ENCODE peak calls at places on chromosomes 1 and 21, in eight cellular contexts. U, V, Y, K, A, R, C and J are unnamed samples.
A peak's percentile ranks its signal among the peaks of the same experiment; 100 is the strongest.

GRCh38 chr1:201450721-201451291 is 18.2 kb downstream of the PHLDA3 start:
- DNase-seq in U (no peak), V (peak; percentile 20), Y (peak; percentile 100), K (peak; percentile 20), A (peak; percentile 82), R (peak; percentile 29), C (peak; percentile 80), J (peak; percentile 93)

GRCh38 chr1:99180915-99181314 is 83.4 kb upstream of the PLPPR4 start:
- DNase-seq in U (no peak), V (no peak), Y (no peak), K (no peak), A (no peak), R (no peak), C (no peak), J (no peak)

GRCh38 chr1:11701551-11701961 is 10.0 kb downstream of the DRAXIN start:
- DNase-seq in U (no peak), V (no peak), Y (no peak), K (no peak), A (no peak), R (no peak), C (no peak), J (no peak)

GRCh38 chr1:102628008-102628736 is 480.1 kb downstream of the COL11A1 start:
- DNase-seq in U (no peak), V (no peak), Y (peak; percentile 11), K (no peak), A (no peak), R (no peak), C (no peak), J (no peak)

GRCh38 chr1:50974618-50974935 is 4.5 kb downstream of the CDKN2C start:
- DNase-seq in U (no peak), V (no peak), Y (no peak), K (no peak), A (no peak), R (no peak), C (no peak), J (no peak)

GRCh38 chr1:111463029-111463683 is 10.6 kb upstream of the C1orf162 start:
- DNase-seq in U (no peak), V (no peak), Y (peak; percentile 85), K (peak; percentile 44), A (no peak), R (no peak), C (no peak), J (peak; percentile 36)

GRCh38 chr1:24154215-24154614 is 11.3 kb upstream of the IL22RA1 start:
- DNase-seq in U (no peak), V (no peak), Y (no peak), K (peak; percentile 22), A (no peak), R (no peak), C (no peak), J (no peak)

GRCh38 chr1:94258873-94259331 is 21.5 kb upstream of the ARHGAP29 start:
- DNase-seq in U (peak; percentile 56), V (no peak), Y (peak; percentile 74), K (peak; percentile 87), A (no peak), R (no peak), C (peak; percentile 22), J (peak; percentile 96)

GRCh38 chr1:77614037-77614436 is 68.4 kb downstream of the ZZZ3 start:
- DNase-seq in U (no peak), V (no peak), Y (no peak), K (no peak), A (no peak), R (no peak), C (no peak), J (no peak)

DNA sequence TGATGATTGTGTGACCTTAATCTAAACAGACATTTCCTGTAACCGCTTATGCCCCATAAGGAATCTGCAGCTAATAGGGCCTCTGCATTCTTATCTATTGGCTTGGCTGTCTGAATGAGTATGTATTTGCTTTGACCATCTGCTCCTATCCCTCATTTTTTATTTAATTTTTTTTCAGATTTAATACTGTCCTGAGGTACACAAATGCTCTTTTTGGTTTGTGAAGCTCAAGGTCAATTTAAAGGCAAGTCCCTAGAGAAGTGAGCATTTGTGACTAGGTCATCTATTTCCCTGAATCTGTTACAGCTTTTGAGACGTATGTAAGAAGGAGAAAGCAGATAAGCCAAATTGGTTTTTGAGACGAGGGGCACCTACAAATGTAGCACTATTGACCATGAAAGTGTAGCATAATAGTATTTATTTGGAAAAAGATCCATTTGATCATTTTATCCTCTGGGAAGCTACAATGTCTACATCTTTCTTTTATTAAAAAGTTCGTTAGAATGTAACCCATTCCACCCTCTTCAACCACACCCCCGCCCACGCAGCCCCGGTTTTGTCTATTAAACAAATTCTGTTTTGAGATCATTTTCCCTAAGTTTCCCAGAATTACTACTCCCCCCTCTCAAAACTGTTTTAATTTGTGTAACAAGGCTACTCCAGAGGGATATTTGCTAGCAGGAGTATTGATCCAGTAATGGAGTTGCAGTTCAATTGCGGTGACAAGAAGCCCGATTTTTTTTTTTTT is 69.3 kb upstream of the HSPA13 start:
- DNase-seq in U (no peak), V (no peak), Y (peak; percentile 61), K (no peak), A (no peak), R (no peak), C (no peak), J (no peak)
- H3K4me3 ChIP-seq in U (no peak overlapping the region), V (no peak overlapping the region), Y (no peak overlapping the region), K (no peak overlapping the region), A (no peak overlapping the region), R (no peak overlapping the region), C (no peak overlapping the region), J (no peak overlapping the region)

GRCh38 chr1:110135268-110136065 is 14.8 kb upstream of the SLC6A17 start:
- DNase-seq in U (no peak), V (no peak), Y (peak; percentile 4), K (no peak), A (no peak), R (no peak), C (no peak), J (no peak)
- H3K4me3 ChIP-seq in U (no peak overlapping the region), V (no peak overlapping the region), Y (no peak overlapping the region), K (no peak overlapping the region), A (no peak overlapping the region), R (no peak overlapping the region), C (no peak overlapping the region), J (no peak overlapping the region)

DNA sequence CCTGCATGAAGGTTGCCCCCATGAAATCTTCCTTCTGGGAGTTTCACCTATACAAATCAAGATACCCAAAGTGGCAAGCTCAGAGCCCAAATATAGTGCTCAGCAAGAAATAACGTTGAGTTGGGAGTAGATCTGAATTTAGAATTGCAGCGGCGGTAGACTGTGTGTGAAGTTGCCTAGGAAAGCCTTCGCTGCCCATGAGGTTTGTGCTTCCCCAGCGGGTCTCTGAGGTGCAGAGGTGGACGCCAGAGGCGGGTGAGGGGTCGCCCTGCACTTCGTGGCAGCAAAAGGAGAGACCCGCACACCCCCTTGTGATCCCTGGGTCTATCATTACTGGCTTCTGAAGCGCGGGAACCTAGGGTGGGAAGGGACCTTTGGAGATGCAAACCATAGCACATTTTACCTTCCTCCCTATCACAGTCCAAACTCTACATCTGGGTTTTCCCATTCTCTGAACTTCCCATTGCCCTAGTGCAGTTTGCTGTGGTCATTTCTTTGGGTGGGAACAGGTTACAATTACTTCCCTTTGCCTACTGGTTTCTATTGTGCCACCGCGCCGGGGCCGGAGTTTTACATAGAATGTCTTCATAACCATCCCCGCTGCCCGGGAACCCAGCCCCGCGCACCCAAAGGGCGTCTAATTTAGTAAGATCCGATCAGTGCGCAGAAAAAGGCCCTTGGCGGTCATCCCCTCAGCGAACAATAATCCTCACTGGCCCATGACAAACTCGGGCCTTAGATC is 5.2 kb downstream of the TBX15 start:
- DNase-seq in U (no peak), V (no peak), Y (no peak), K (no peak), A (no peak), R (no peak), C (no peak), J (no peak)
- H3K4me3 ChIP-seq in U (no peak overlapping the region), V (no peak overlapping the region), Y (no peak overlapping the region), K (no peak overlapping the region), A (no peak overlapping the region), R (no peak overlapping the region), C (no peak overlapping the region), J (peak overlapping the region; percentile 73)

DNA sequence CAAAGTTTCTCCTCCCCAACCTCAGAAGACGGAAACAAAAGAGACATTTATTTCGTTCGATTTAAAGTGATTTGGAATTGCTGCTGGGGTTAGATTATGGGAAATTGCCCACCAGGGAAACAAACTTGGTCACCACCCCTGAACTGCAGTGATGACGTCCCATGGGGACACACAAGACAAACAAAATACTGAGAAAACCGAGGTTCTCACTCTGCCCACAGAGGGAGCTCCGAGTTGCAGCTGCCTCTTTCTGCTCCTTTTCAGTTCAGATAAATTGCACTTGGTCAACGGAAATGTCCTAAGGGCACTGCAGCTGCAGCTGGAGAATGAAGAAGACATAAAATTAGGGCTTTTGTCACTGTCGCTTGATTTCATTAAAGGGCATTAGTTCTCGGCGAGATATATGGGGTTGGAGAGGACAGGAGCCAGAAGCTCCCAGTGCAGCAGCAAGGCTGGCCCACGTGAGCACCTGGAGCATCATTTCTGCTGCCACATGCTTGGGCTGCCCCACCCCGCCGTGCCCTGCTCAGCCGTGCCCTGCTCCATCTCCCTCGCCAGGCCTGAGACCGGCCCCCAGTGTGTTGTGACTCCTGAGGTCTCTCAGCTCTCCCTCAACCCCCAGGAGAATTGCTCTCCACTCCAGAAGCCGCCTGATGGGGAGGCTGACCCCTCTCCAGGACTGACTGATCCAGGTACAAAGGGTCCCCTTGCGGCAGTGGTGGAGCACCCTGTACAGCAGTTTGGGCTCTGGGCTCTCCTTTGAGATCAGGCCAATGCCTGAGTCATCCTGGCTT is 231.7 kb upstream of the AJAP1 start:
- DNase-seq in U (no peak), V (no peak), Y (peak; percentile 17), K (no peak), A (no peak), R (no peak), C (no peak), J (no peak)
- H3K4me3 ChIP-seq in U (no peak overlapping the region), V (no peak overlapping the region), Y (no peak overlapping the region), K (no peak overlapping the region), A (no peak overlapping the region), R (no peak overlapping the region), C (no peak overlapping the region), J (no peak overlapping the region)

GRCh38 chr1:19650416-19651140 is 6.5 kb downstream of the NBL1 start:
- DNase-seq in U (no peak), V (no peak), Y (no peak), K (no peak), A (no peak), R (no peak), C (no peak), J (no peak)
- H3K4me3 ChIP-seq in U (no peak overlapping the region), V (no peak overlapping the region), Y (no peak overlapping the region), K (no peak overlapping the region), A (peak overlapping the region; percentile 0), R (no peak overlapping the region), C (no peak overlapping the region), J (no peak overlapping the region)

DNA sequence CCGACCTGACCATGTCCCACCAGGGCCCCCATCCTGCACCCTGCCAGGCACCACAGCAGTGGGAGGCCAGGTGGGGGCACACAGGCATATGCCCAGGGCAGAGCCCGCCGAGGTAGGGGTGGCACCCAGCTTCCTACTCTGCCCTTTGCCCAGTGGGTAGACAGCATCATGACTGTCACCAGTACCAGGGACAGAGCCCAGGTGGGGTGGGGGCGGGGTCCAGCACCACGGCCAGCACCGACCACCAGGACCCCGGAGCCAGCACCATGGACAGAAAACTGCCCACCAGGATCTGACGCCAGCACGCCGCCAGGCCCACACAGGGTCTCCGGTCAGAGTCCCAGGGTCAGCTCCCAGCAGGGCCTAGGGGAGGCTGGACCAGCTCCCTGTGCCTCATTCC is 3.8 kb downstream of the TAS1R3 start:
- DNase-seq in U (no peak), V (no peak), Y (peak; percentile 62), K (no peak), A (no peak), R (no peak), C (no peak), J (no peak)
- H3K4me3 ChIP-seq in U (no peak overlapping the region), V (no peak overlapping the region), Y (no peak overlapping the region), K (no peak overlapping the region), A (no peak overlapping the region), R (no peak overlapping the region), C (no peak overlapping the region), J (no peak overlapping the region)